ENCODE peak calls at places on chromosomes 16 and 17, in ten cellular contexts. G, L, S, B, I, A, C, V, N and U are unnamed samples.

GRCh38 chr17:40538019-40538935 is 27.0 kb downstream of the CCR7 start:
- DNase-seq in G (peak), L (no peak), S (no peak), B (no peak), I (peak), A (no peak), C (no peak), V (no peak), N (no peak), U (no peak)

GRCh38 chr16:49700222-49700927 is 155.5 kb downstream of the ZNF423 start:
- DNase-seq in G (peak), L (no peak), S (no peak), B (no peak), I (no peak), A (no peak), C (no peak), V (no peak), N (no peak), U (peak)

GRCh38 chr16:8869212-8869987 is 594 bp upstream of the CARHSP1 start:
- DNase-seq in G (no peak), L (no peak), S (no peak), B (no peak), I (no peak), A (no peak), C (no peak), V (no peak), N (no peak), U (peak)

GRCh38 chr17:69175812-69176517 is 34.3 kb upstream of the ABCA6 start:
- DNase-seq in G (no peak), L (no peak), S (no peak), B (no peak), I (no peak), A (no peak), C (no peak), V (peak), N (no peak), U (no peak)

GRCh38 chr16:88634141-88634993 is 4.0 kb upstream of the IL17C start:
- DNase-seq in G (peak), L (no peak), S (peak), B (no peak), I (peak), A (no peak), C (no peak), V (no peak), N (no peak), U (no peak)

GRCh38 chr16:30903596-30903995 is 7.2 kb downstream of the CTF1 start:
- DNase-seq in G (peak), L (no peak), S (no peak), B (no peak), I (peak), A (no peak), C (peak), V (no peak), N (no peak), U (no peak)

GRCh38 chr16:57594531-57595031 is 33.8 kb upstream of the ADGRG1 start:
- DNase-seq in G (no peak), L (no peak), S (no peak), B (no peak), I (no peak), A (no peak), C (no peak), V (no peak), N (no peak), U (no peak)

GRCh38 chr17:2122641-2123302 is 67.9 kb downstream of the HIC1 start:
- DNase-seq in G (peak), L (no peak), S (no peak), B (no peak), I (peak), A (peak), C (peak), V (no peak), N (no peak), U (no peak)

GRCh38 chr17:72097144-72097543 is 23.7 kb upstream of the SOX9 start:
- DNase-seq in G (no peak), L (no peak), S (no peak), B (no peak), I (no peak), A (no peak), C (no peak), V (no peak), N (no peak), U (no peak)

GRCh38 chr16:1980770-1981087 is 540 bp downstream of the NOXO1 start:
- DNase-seq in G (no peak), L (no peak), S (no peak), B (no peak), I (no peak), A (no peak), C (no peak), V (no peak), N (no peak), U (no peak)

GRCh38 chr17:6328279-6328678 is 106.6 kb downstream of the AIPL1 start:
- DNase-seq in G (no peak), L (no peak), S (no peak), B (no peak), I (no peak), A (no peak), C (no peak), V (no peak), N (no peak), U (no peak)

GRCh38 chr17:74192950-74193781 is 10.3 kb upstream of the RPL38 start:
- DNase-seq in G (peak), L (no peak), S (no peak), B (peak), I (peak), A (peak), C (peak), V (no peak), N (no peak), U (peak)